ENCODE peak calls at places on chromosomes 16 and 17, in seven cellular contexts. U, B, G, V, Y, A and J are unnamed samples.

GRCh38 chr16:3767333-3767977 is 50.1 kb upstream of the TRAP1 start:
- DNase-seq in V (no peak), U (no peak), A (no peak), G (no peak), B (no peak), Y (no peak), J (no peak)

GRCh38 chr17:17416400-17417360 is 60.1 kb upstream of the MED9 start:
- DNase-seq in U (peak), G (no peak), Y (no peak), V (no peak), B (peak), A (peak), J (peak)

GRCh38 chr16:14531613-14532012 is 98.4 kb downstream of the PARN start:
- DNase-seq in U (no peak), G (no peak), V (no peak), A (no peak), Y (no peak), B (no peak), J (no peak)

GRCh38 chr17:8935194-8935593 is 30.3 kb downstream of the PIK3R5 start:
- DNase-seq in A (no peak), B (peak), V (no peak), G (no peak), U (no peak), Y (no peak), J (no peak)

GRCh38 chr17:79147791-79148506 is 73.3 kb downstream of the ENGASE start:
- DNase-seq in U (no peak), A (no peak), Y (no peak), B (no peak), V (no peak), G (no peak), J (no peak)

GRCh38 chr17:66644311-66644710 is 190.6 kb upstream of the CACNG5 start:
- DNase-seq in U (no peak), G (no peak), V (no peak), A (no peak), Y (no peak), B (no peak), J (no peak)

GRCh38 chr17:21419299-21420239 is 43.4 kb downstream of the KCNJ12 start:
- DNase-seq in G (no peak), U (no peak), Y (no peak), B (no peak), V (no peak), A (no peak), J (no peak)

GRCh38 chr17:49514374-49514738 is 19.3 kb downstream of the NGFR start:
- DNase-seq in A (peak), V (no peak), U (no peak), G (no peak), B (no peak), Y (no peak), J (peak)

GRCh38 chr16:75385507-75386152 is 47.7 kb downstream of the CFDP1 start:
- DNase-seq in U (peak), V (no peak), G (no peak), A (peak), Y (no peak), B (peak), J (peak)

GRCh38 chr16:2896480-2897010 is 13.5 kb downstream of the FLYWCH2 start:
- DNase-seq in G (no peak), A (no peak), U (no peak), V (peak), Y (no peak), B (no peak), J (no peak)

GRCh38 chr16:28494141-28494851 is at the start of gene APOBR:
- DNase-seq in V (no peak), B (peak), Y (no peak), A (no peak), U (peak), G (peak), J (no peak)

GRCh38 chr17:79024901-79025737 is 1.1 kb downstream of the C1QTNF1 start:
- DNase-seq in B (no peak), U (peak), G (no peak), A (peak), V (peak), Y (peak), J (peak)

GRCh38 chr17:10031606-10032005 is 126.5 kb upstream of the RCVRN start:
- DNase-seq in Y (no peak), U (no peak), B (no peak), A (no peak), V (no peak), G (no peak), J (no peak)

GRCh38 chr17:37774508-37774907 is 29.6 kb upstream of the HNF1B start:
- DNase-seq in V (no peak), B (peak), A (no peak), G (no peak), U (no peak), Y (no peak), J (no peak)

GRCh38 chr16:4949986-4950385 is 8.1 kb upstream of the SEC14L5 start:
- DNase-seq in V (no peak), Y (no peak), B (no peak), G (no peak), A (no peak), U (no peak), J (no peak)

GRCh38 chr16:49352923-49353322 is 20.7 kb upstream of the C16orf78 start:
- DNase-seq in V (no peak), U (no peak), Y (no peak), A (no peak), B (no peak), G (no peak), J (peak)

GRCh38 chr16:30985401-30986128 is 558 bp downstream of the HSD3B7 start:
- DNase-seq in V (peak), B (no peak), U (no peak), Y (peak), G (no peak), A (no peak), J (no peak)

GRCh38 chr16:27432600-27432957 is 30.6 kb downstream of the IL21R start:
- DNase-seq in V (no peak), Y (no peak), B (no peak), A (peak), G (no peak), U (no peak), J (peak)

GRCh38 chr17:68307443-68307842 is 16.1 kb downstream of the ARSG start:
- DNase-seq in A (no peak), U (no peak), G (no peak), Y (no peak), V (no peak), B (no peak), J (no peak)

GRCh38 chr16:87274808-87275207 is 42.4 kb downstream of the C16orf95 start:
- DNase-seq in B (no peak), G (no peak), Y (no peak), A (no peak), V (no peak), U (no peak), J (no peak)

GRCh38 chr16:18013863-18014262 is 322.7 kb downstream of the NPIPA8 start:
- DNase-seq in V (no peak), B (no peak), A (no peak), U (no peak), Y (no peak), G (no peak), J (no peak)

GRCh38 chr17:50559674-50560184 is 786 bp upstream of the CACNA1G start:
- DNase-seq in V (no peak), U (peak), Y (peak), G (no peak), A (peak), B (no peak), J (peak)

GRCh38 chr16:84917492-84917891 is 93.8 kb downstream of the ZDHHC7 start:
- DNase-seq in B (no peak), A (no peak), V (no peak), G (no peak), Y (no peak), U (peak), J (no peak)

GRCh38 chr16:67397812-67398545 is 4.7 kb upstream of the TPPP3 start:
- DNase-seq in V (peak), U (no peak), Y (no peak), G (no peak), B (no peak), A (no peak), J (no peak)

GRCh38 chr16:29824589-29825144 is 4.4 kb downstream of the MVP start:
- DNase-seq in V (no peak), Y (no peak), G (no peak), B (no peak), A (peak), U (no peak), J (peak)

GRCh38 chr16:29826342-29826695 is 6.1 kb downstream of the MVP start:
- DNase-seq in A (no peak), V (no peak), B (no peak), Y (no peak), U (no peak), G (no peak), J (no peak)

GRCh38 chr16:29821663-29822115 is 1.4 kb downstream of the MVP start:
- DNase-seq in V (no peak), G (no peak), Y (peak), B (no peak), A (peak), U (no peak), J (peak)

GRCh38 chr16:29820730-29821662 is 734 bp downstream of the MVP start:
- DNase-seq in G (no peak), A (peak), B (no peak), V (peak), Y (peak), U (peak), J (no peak)

GRCh38 chr16:29825145-29826044 is 5.1 kb downstream of the MVP start:
- DNase-seq in A (peak), V (peak), G (no peak), B (no peak), Y (peak), U (peak), J (peak)
- H3K4me3 ChIP-seq in A (no peak), V (peak), G (no peak), B (no peak), Y (no peak), U (peak), J (peak)

DNA sequence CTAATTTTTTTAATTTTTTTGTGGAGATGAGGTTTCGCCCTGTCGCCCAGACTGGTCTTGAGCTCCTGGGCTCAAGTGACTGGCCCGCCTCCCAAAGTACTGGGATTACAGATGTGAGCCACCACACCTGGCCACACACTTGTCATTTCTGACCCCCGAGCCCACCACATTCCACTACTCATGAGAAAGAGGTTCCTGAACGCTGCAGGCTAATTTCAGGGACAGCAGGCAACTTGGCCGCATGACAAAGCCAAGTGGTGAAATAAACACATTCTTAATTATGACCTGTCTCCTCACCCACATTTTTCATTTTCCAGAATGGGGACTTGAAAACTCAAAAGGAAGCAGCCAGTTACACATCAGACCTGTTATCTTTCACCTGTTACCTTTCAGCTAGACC is 114.5 kb downstream of the ABCC6 start:
- DNase-seq in U (no peak), G (no peak), A (no peak), Y (no peak), B (no peak), V (no peak), J (no peak)
- TF ChIP-seq CTCF in U (no peak), G (no peak), A (no peak), Y (no peak), B (no peak), V (no peak), J (no peak)

GRCh38 chr17:29100296-29100695 is 57.4 kb downstream of the PIPOX start:
- DNase-seq in U (no peak), A (no peak), V (no peak), B (no peak), G (no peak), Y (no peak), J (no peak)

GRCh38 chr17:29102046-29102445 is 59.1 kb downstream of the PIPOX start:
- DNase-seq in B (no peak), Y (no peak), G (no peak), V (no peak), A (no peak), U (no peak), J (no peak)

GRCh38 chr17:29102741-29103181 is 59.8 kb downstream of the PIPOX start:
- DNase-seq in G (no peak), B (no peak), A (no peak), U (peak), Y (no peak), V (peak), J (no peak)

GRCh38 chr17:29096094-29096493 is 53.2 kb downstream of the PIPOX start:
- DNase-seq in Y (no peak), B (no peak), A (no peak), U (no peak), V (no peak), G (no peak), J (no peak)

DNA sequence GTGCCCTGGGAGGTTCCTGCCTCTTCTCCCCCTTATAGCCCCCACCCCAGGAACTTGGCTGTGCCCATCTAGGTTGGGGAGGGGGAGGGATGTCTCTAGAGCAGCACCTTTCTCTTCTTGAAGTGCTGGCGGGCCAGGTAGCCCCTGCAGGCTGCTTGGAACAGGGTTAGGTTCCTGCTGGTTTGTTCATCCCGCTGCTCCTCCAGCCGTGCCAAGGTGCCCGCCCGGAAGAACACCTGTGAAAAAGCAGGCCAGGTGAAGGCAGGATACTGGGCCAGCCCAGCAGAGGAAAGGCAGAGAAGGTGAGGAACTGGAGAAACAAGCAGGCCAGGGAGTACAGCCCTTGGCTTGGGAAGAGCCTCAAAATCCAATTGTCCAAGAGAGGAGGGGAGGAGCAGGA is 56.6 kb downstream of the PIPOX start:
- DNase-seq in Y (no peak), A (no peak), U (no peak), B (no peak), G (no peak), V (no peak), J (no peak)
- H3K4me3 ChIP-seq in Y (no peak), A (no peak), U (no peak), B (no peak), G (no peak), V (no peak), J (no peak)

GRCh38 chr17:74961657-74962360 is 10.8 kb downstream of the HID1 start:
- DNase-seq in G (no peak), Y (peak), B (peak), U (peak), V (peak), A (peak), J (peak)

GRCh38 chr17:74957935-74958549 is 14.5 kb downstream of the HID1 start:
- DNase-seq in U (peak), B (peak), Y (peak), A (peak), G (no peak), V (peak), J (peak)

GRCh38 chr17:74959826-74960738 is 12.5 kb downstream of the HID1 start:
- DNase-seq in U (no peak), A (no peak), Y (no peak), V (no peak), B (peak), G (no peak), J (no peak)

GRCh38 chr17:74962622-74963394 is 9.8 kb downstream of the HID1 start:
- DNase-seq in V (no peak), U (no peak), G (no peak), Y (no peak), B (no peak), A (no peak), J (no peak)

GRCh38 chr17:74960739-74961342 is 11.7 kb downstream of the HID1 start:
- DNase-seq in B (peak), V (no peak), Y (no peak), U (no peak), G (no peak), A (peak), J (peak)
- TF ChIP-seq CTCF in B (peak), V (peak), Y (no peak), U (peak), G (no peak), A (peak), J (peak)

GRCh38 chr17:44206825-44207155 is 7.1 kb upstream of the ATXN7L3 start:
- DNase-seq in Y (no peak), G (no peak), A (no peak), U (no peak), B (no peak), V (no peak), J (no peak)
- H3K4me3 ChIP-seq in Y (no peak), G (no peak), A (no peak), U (no peak), B (no peak), V (no peak), J (no peak)

DNA sequence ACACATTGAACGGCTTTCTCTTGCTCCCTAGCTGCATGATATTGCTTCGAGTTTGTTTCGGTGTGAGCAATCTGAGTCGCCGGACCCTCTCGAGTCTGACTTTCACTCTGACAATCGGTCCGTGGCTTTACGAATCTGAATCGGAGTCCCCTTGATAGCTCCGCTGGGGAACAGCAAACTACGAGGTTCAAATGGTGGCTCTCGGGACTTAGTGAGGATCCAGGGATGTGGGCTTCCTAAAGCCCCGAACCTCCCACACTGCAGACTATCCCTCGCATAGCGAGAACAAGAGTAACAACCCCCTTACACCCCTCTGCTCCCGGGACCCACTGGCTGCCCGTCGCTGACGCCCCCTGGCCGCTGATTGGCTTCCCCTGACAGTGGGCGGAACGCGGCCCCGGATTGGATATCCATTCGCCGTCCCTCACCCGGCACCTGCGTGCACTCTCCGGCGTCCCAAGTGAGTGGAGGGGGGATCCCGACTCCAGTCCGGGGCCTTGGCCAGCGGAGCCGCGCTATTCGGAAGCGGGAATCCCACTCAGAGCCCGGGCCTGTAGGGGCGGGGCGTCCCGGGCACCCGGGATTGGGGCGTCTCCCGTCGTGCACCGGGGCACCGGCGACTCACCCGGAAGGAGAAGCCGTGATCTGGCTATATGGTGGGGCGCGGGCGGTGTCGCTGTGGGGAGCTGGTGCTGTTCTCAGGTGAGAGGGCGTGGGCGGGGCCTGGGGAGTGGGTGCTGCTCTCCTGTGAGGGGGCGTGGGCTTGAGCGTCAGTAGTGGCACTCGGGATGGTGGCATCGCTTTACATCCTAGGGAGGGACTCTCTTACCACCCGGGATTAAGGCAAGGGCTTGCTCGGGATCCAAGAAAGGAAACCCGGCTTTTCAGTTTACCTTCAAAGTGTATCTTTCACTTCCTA is at the start of gene SNX11:
- DNase-seq in U (peak), A (peak), B (peak), Y (peak), G (peak), V (peak), J (peak)
- TF ChIP-seq CTCF in U (no peak), A (no peak), B (no peak), Y (peak), G (no peak), V (no peak), J (peak)

GRCh38 chr16:79589495-79590134 is 10.9 kb downstream of the MAF start:
- DNase-seq in A (no peak), U (no peak), B (no peak), G (no peak), V (peak), Y (peak), J (no peak)
- H3K4me3 ChIP-seq in A (no peak), U (peak), B (no peak), G (peak), V (peak), Y (peak), J (no peak)

GRCh38 chr16:26178298-26178697 is 486.5 kb downstream of the HS3ST4 start:
- DNase-seq in V (no peak), G (no peak), Y (no peak), B (no peak), A (no peak), U (no peak), J (no peak)
- TF ChIP-seq CTCF in V (no peak), G (no peak), Y (no peak), B (no peak), A (no peak), U (no peak), J (no peak)

GRCh38 chr17:59266748-59267147 is 46.4 kb downstream of the GDPD1 start:
- DNase-seq in Y (no peak), G (no peak), U (no peak), B (no peak), V (no peak), A (peak), J (peak)
- H3K4me3 ChIP-seq in Y (no peak), G (no peak), U (no peak), B (no peak), V (no peak), A (no peak), J (no peak)